ENCODE peak calls at places on chromosomes 4 and X, in four cellular contexts. F is SK-N-SH, M is lung, P is adrenal gland. H is an unnamed sample. For H3K9me3, the result is how much of the 10 kb centered on the place peaks cover.

GRCh38 chr4:8391972-8392371 is 48.6 kb downstream of the ACOX3 start:
- DNase-seq in F (no peak), M (peak), P (peak), H (no peak)

GRCh38 chrX:109614951-109615350 is 10.0 kb downstream of the KCNE5 start:
- DNase-seq in F (no peak), M (no peak), P (no peak), H (no peak)

GRCh38 chr4:115110191-115111166 is 2.9 kb downstream of the NDST4 start:
- DNase-seq in F (no peak), M (no peak), P (no peak), H (no peak)

GRCh38 chr4:2791518-2792395 is 1.1 kb upstream of the SH3BP2 start:
- DNase-seq in F (peak), M (no peak), P (no peak), H (no peak)

GRCh38 chr4:57410331-57411052 is 300.3 kb upstream of the IGFBP7 start:
- DNase-seq in F (no peak), M (no peak), P (no peak), H (no peak)

GRCh38 chr4:74408639-74409038 is 36.3 kb upstream of the AREG start:
- DNase-seq in F (no peak), M (no peak), P (no peak), H (no peak)

GRCh38 chr4:42906906-42907774 is 14.6 kb downstream of the GRXCR1 start:
- DNase-seq in F (no peak), M (no peak), P (no peak), H (no peak)

GRCh38 chr4:113394730-113395530 is 345.5 kb downstream of the ANK2 start:
- DNase-seq in F (peak), M (peak), P (peak), H (peak)

GRCh38 chr4:37651781-37652377 is 34.3 kb downstream of the RELL1 start:
- DNase-seq in F (no peak), M (no peak), P (no peak), H (no peak)

GRCh38 chr4:73576366-73576765 is 43.9 kb downstream of the RASSF6 start:
- DNase-seq in F (no peak), M (no peak), P (no peak), H (no peak)

GRCh38 chr4:70280567-70280966 is 38.2 kb downstream of the CSN3 start:
- DNase-seq in F (no peak), M (peak), P (no peak), H (no peak)

GRCh38 chr4:189660737-189661330 is 279.8 kb upstream of the FRG1 start:
- DNase-seq in F (peak), M (no peak), P (no peak), H (no peak)

GRCh38 chr4:15779336-15779735 is 1.2 kb downstream of the CD38 start:
- DNase-seq in F (peak), M (peak), P (peak), H (no peak)

GRCh38 chrX:13013353-13014110 is 30.9 kb downstream of the FAM9C start:
- DNase-seq in F (no peak), M (no peak), P (peak), H (no peak)

GRCh38 chr4:10732235-10732975 is 47.8 kb upstream of the CLNK start:
- DNase-seq in F (no peak), M (no peak), P (no peak), H (no peak)

GRCh38 chr4:186723207-186724047 is at the start of gene FAT1:
- DNase-seq in F (peak), M (peak), P (peak), H (no peak)

GRCh38 chr4:13944095-13944501 is 316.6 kb upstream of the BOD1L1 start:
- DNase-seq in F (no peak), M (no peak), P (no peak), H (no peak)

GRCh38 chr4:48906283-48907173 is at the start of gene OCIAD2:
- DNase-seq in F (peak), M (peak), P (peak), H (peak)

GRCh38 chrX:99914676-99915075 is 495.4 kb downstream of the PCDH19 start:
- DNase-seq in F (no peak), M (no peak), P (no peak), H (no peak)

GRCh38 chr4:133096972-133097371 is 52.1 kb upstream of the PCDH10 start:
- DNase-seq in F (no peak), M (no peak), P (no peak), H (no peak)

GRCh38 chr4:87839309-87839946 is 6.7 kb downstream of the MEPE start:
- DNase-seq in F (no peak), M (no peak), P (peak), H (no peak)

GRCh38 chr4:90816754-90817153 is 689.6 kb downstream of the CCSER1 start:
- DNase-seq in F (no peak), M (no peak), P (no peak), H (no peak)

GRCh38 chrX:153517941-153518834 is 746 bp downstream of the ATP2B3 start:
- DNase-seq in F (peak), M (no peak), P (no peak), H (no peak)

GRCh38 chr4:1048781-1049590 is 37.6 kb downstream of the FGFRL1 start:
- DNase-seq in F (peak), M (no peak), P (peak), H (no peak)

GRCh38 chrX:133414399-133415275 is 652 bp downstream of the GPC4 start:
- DNase-seq in F (peak), M (no peak), P (peak), H (no peak)

GRCh38 chr4:121822796-121823504 is 733 bp downstream of the CCNA2 start:
- DNase-seq in F (peak), M (no peak), P (peak), H (no peak)

GRCh38 chr4:162272215-162272614 is 108.4 kb upstream of the FSTL5 start:
- DNase-seq in F (no peak), M (no peak), P (no peak), H (no peak)

GRCh38 chr4:106775636-106776035 is 260.5 kb downstream of the DKK2 start:
- DNase-seq in F (no peak), M (no peak), P (no peak), H (no peak)

GRCh38 chrX:31435592-31435991 is 363.8 kb upstream of the FTHL17 start:
- DNase-seq in F (no peak), M (no peak), P (no peak), H (no peak)

GRCh38 chrX:109840585-109840984 is 107.5 kb upstream of the ACSL4 start:
- DNase-seq in F (no peak), M (peak), P (peak), H (no peak)

GRCh38 chr4:15488658-15489470 is 19.2 kb downstream of the CC2D2A start:
- DNase-seq in F (no peak), M (no peak), P (no peak), H (no peak)

GRCh38 chrX:52979993-52980392 is 21.7 kb upstream of the FAM156A start:
- DNase-seq in F (no peak), M (no peak), P (no peak), H (no peak)
- TF ChIP-seq CTCF in F (no peak), M (no peak), P (no peak), H (no peak)

GRCh38 chr4:129059028-129059427 is 34.3 kb downstream of the SCLT1 start:
- DNase-seq in F (no peak), M (no peak), P (no peak), H (no peak)

GRCh38 chr4:129062580-129062979 is 30.8 kb downstream of the SCLT1 start:
- DNase-seq in F (no peak), M (no peak), P (no peak), H (no peak)

GRCh38 chr4:129064717-129065116 is 28.6 kb downstream of the SCLT1 start:
- DNase-seq in F (no peak), M (no peak), P (no peak), H (no peak)

DNA sequence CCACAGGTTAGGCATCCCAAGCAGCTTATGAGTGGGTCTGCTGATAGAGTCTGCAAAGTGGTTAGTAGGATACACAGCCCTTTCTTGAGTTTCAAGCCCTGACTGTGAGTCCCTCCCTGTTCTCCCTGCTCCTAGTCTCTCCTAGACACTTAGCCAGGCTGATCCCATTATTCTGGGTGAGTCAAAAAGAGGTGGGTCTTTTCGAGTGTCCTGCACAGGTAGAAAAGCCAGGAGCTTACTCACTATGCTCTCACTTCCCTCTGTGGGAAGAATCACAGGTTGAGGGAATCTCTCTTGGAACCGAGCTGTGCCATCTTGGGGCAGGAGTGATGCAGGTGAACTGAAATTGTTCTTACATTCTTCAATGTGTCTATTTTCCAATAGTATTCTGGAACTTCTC is 29.7 kb downstream of the SCLT1 start:
- DNase-seq in F (no peak), M (no peak), P (no peak), H (no peak)
- H3K9me3 ChIP-seq in F (under half), M (under half), P (under half), H (under half)

GRCh38 chr4:23001478-23001877 is 308.7 kb downstream of the GBA3 start:
- DNase-seq in F (no peak), M (no peak), P (no peak), H (no peak)

GRCh38 chr4:22997358-22998224 is 304.9 kb downstream of the GBA3 start:
- DNase-seq in F (no peak), M (no peak), P (no peak), H (no peak)

DNA sequence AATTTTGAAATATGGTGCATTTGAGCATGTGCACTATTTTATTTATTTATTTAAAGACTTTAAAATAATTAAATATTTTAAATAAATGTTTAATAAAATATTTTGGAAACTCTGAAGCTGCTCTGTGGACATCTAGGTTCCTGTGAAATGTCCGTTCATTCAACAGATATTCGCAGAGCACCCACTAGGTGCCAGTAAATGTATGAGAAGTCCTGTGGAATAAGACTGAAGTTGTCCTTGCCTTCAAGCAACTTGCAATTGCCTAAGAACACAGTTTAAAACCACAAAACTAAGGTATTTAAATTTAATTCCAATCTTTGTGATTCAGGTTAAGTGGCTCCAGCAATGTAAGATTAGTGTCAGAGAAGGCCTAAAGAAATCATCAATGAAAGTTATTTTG is 306.7 kb downstream of the GBA3 start:
- DNase-seq in F (no peak), M (no peak), P (no peak), H (no peak)
- TF ChIP-seq CTCF in F (peak), M (no peak), P (no peak), H (no peak)

DNA sequence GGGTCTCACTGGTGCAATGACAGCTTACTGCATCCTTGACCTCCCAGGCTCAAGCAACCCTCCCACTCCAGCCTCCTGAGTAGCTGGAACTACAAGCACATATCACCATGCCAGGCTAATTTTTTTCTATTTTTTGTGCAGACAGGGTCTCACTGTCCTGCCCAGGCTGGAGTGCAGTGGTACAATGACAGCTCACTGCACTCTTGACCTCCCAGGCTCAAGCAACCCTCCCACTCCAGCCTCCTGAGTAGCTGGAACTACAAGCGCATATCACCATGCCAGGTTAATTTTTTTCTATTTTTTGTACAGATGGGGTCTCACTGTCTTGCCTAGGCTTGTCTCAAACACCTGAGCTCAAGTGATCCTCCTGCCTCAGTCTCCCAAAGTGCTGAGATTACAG is 74.0 kb downstream of the GASK1B start:
- DNase-seq in F (no peak), M (no peak), P (no peak), H (no peak)
- H3K9me3 ChIP-seq in F (under half), M (under half), P (under half), H (under half)

GRCh38 chrX:106397788-106398538 is 213.8 kb upstream of the RADX start:
- DNase-seq in F (no peak), M (no peak), P (no peak), H (no peak)
- TF ChIP-seq CTCF in F (peak), M (no peak), P (no peak), H (no peak)

H was measured in CD4-positive, alpha-beta T cell.